ENCODE peak calls at places on chromosomes 11 and 22, in ten cellular contexts. R is HCEC 1CT; O is IMR-90; A is HEK293T; F is lung microvascular endothelial cell; J is right cardiac atrium; E is brain microvascular endothelial cell; C is hypothalamus; Q is activated naive CD8-positive, alpha-beta T cell treated with anti-CD3 and anti-CD28 coated beads for 36 hours; D is RWPE1. Y is an unnamed sample.

GRCh38 chr22:49147617-49148175 is 680.0 kb downstream of the BRD1 start:
- DNase-seq in R (no peak), O (no peak), A (no peak), F (no peak), J (no peak), E (no peak), C (no peak), Q (no peak), D (no peak), Y (no peak)

GRCh38 chr11:111635706-111636045 is 33.4 kb downstream of the SIK2 start:
- DNase-seq in R (peak), O (peak), A (no peak), F (no peak), J (peak), E (peak), C (no peak), Q (no peak), D (no peak), Y (no peak)

GRCh38 chr11:107731911-107732310 is 20.1 kb upstream of the SLN start:
- DNase-seq in R (no peak), O (no peak), A (no peak), F (no peak), J (no peak), E (no peak), C (no peak), Q (no peak), D (no peak), Y (no peak)

GRCh38 chr11:1876361-1877063 is 15.2 kb downstream of the PRR33 start:
- DNase-seq in R (peak), O (no peak), A (peak), F (peak), J (peak), E (peak), C (no peak), Q (peak), D (peak), Y (no peak)

GRCh38 chr11:77142091-77142975 is 14.3 kb downstream of the MYO7A start:
- DNase-seq in R (no peak), O (no peak), A (no peak), F (no peak), J (no peak), E (no peak), C (no peak), Q (peak), D (no peak), Y (no peak)

GRCh38 chr11:68306636-68307035 is 5.8 kb upstream of the LRP5 start:
- DNase-seq in R (no peak), O (no peak), A (no peak), F (no peak), J (no peak), E (no peak), C (no peak), Q (no peak), D (no peak), Y (no peak)

GRCh38 chr11:12754582-12755250 is 80.5 kb downstream of the TEAD1 start:
- DNase-seq in R (no peak), O (no peak), A (no peak), F (no peak), J (no peak), E (no peak), C (no peak), Q (no peak), D (peak), Y (no peak)

GRCh38 chr11:65445101-65445603 is 22.6 kb downstream of the NEAT1 start:
- DNase-seq in R (no peak), O (peak), A (no peak), F (peak), J (peak), E (peak), C (no peak), Q (no peak), D (no peak), Y (no peak)

GRCh38 chr11:44346983-44347382 is 37.0 kb upstream of the ALX4 start:
- DNase-seq in R (no peak), O (no peak), A (no peak), F (no peak), J (no peak), E (no peak), C (no peak), Q (no peak), D (no peak), Y (no peak)

GRCh38 chr11:63586451-63587166 is 23.4 kb upstream of the PLAAT2 start:
- DNase-seq in R (no peak), O (no peak), A (no peak), F (no peak), J (no peak), E (no peak), C (no peak), Q (no peak), D (no peak), Y (no peak)

GRCh38 chr11:113386866-113387265 is 713 bp upstream of the ANKK1 start:
- DNase-seq in R (no peak), O (no peak), A (no peak), F (no peak), J (no peak), E (no peak), C (no peak), Q (no peak), D (no peak), Y (no peak)

GRCh38 chr22:43270314-43270908 is 72.8 kb downstream of the SCUBE1 start:
- DNase-seq in R (no peak), O (no peak), A (peak), F (peak), J (no peak), E (no peak), C (no peak), Q (no peak), D (no peak), Y (no peak)

GRCh38 chr11:126282742-126283591 is at the start of gene TIRAP:
- DNase-seq in R (peak), O (peak), A (peak), F (peak), J (peak), E (peak), C (peak), Q (peak), D (peak), Y (no peak)

GRCh38 chr22:49209452-49210195 is 618.0 kb downstream of the BRD1 start:
- DNase-seq in R (no peak), O (no peak), A (no peak), F (no peak), J (no peak), E (no peak), C (no peak), Q (no peak), D (no peak), Y (no peak)

GRCh38 chr11:125062931-125063428 is at the start of gene SLC37A2:
- DNase-seq in R (peak), O (peak), A (peak), F (peak), J (peak), E (peak), C (peak), Q (peak), D (peak), Y (no peak)

GRCh38 chr22:36467042-36467810 is 14.2 kb downstream of the TXN2 start:
- DNase-seq in R (peak), O (peak), A (no peak), F (peak), J (peak), E (peak), C (no peak), Q (no peak), D (no peak), Y (no peak)

GRCh38 chr11:92762175-92762574 is 207.3 kb upstream of the MTNR1B start:
- DNase-seq in R (no peak), O (no peak), A (no peak), F (no peak), J (no peak), E (no peak), C (no peak), Q (no peak), D (no peak), Y (no peak)

GRCh38 chr11:82505384-82505783 is 228.3 kb downstream of the FAM181B start:
- DNase-seq in R (no peak), O (no peak), A (no peak), F (no peak), J (no peak), E (no peak), C (no peak), Q (no peak), D (no peak), Y (no peak)

GRCh38 chr22:39439170-39439569 is 17.6 kb upstream of the MGAT3 start:
- DNase-seq in R (peak), O (peak), A (no peak), F (peak), J (no peak), E (peak), C (no peak), Q (no peak), D (no peak), Y (no peak)

GRCh38 chr11:28679795-28680194 is 571.6 kb downstream of the METTL15 start:
- DNase-seq in R (peak), O (peak), A (no peak), F (no peak), J (no peak), E (peak), C (no peak), Q (no peak), D (no peak), Y (no peak)

GRCh38 chr22:45124176-45124857 is 39.4 kb upstream of the NUP50 start:
- DNase-seq in R (no peak), O (peak), A (no peak), F (no peak), J (no peak), E (no peak), C (no peak), Q (no peak), D (no peak), Y (no peak)

GRCh38 chr11:102603091-102603490 is 22.0 kb downstream of the MMP20 start:
- DNase-seq in R (no peak), O (peak), A (no peak), F (no peak), J (peak), E (peak), C (no peak), Q (no peak), D (no peak), Y (no peak)

GRCh38 chr22:44192098-44192810 is 11.5 kb downstream of the PARVG start:
- DNase-seq in R (no peak), O (no peak), A (peak), F (peak), J (peak), E (peak), C (no peak), Q (peak), D (peak), Y (no peak)

GRCh38 chr11:1825039-1825740 is 9.6 kb upstream of the SYT8 start:
- DNase-seq in R (no peak), O (no peak), A (peak), F (peak), J (peak), E (no peak), C (no peak), Q (no peak), D (no peak), Y (no peak)

GRCh38 chr11:111561801-111562325 is 21.3 kb downstream of the LAYN start:
- DNase-seq in R (peak), O (peak), A (no peak), F (peak), J (no peak), E (peak), C (no peak), Q (no peak), D (peak), Y (no peak)

GRCh38 chr22:37063436-37064420 is 12.2 kb downstream of the KCTD17 start:
- DNase-seq in R (no peak), O (no peak), A (no peak), F (no peak), J (peak), E (no peak), C (no peak), Q (no peak), D (no peak), Y (no peak)

GRCh38 chr11:65412271-65413076 is 10.1 kb upstream of the NEAT1 start:
- DNase-seq in R (no peak), O (no peak), A (no peak), F (no peak), J (peak), E (no peak), C (no peak), Q (no peak), D (no peak), Y (no peak)

GRCh38 chr11:131370090-131370751 is at the start of gene NTM:
- DNase-seq in R (no peak), O (peak), A (no peak), F (no peak), J (peak), E (no peak), C (peak), Q (no peak), D (no peak), Y (no peak)

GRCh38 chr22:29148036-29148435 is 57.7 kb upstream of the EMID1 start:
- DNase-seq in R (no peak), O (no peak), A (no peak), F (no peak), J (no peak), E (no peak), C (no peak), Q (no peak), D (no peak), Y (no peak)

GRCh38 chr22:33922268-33922667 is 2.0 kb upstream of the LARGE1 start:
- DNase-seq in R (no peak), O (peak), A (peak), F (no peak), J (peak), E (peak), C (peak), Q (peak), D (no peak), Y (no peak)

GRCh38 chr22:19177164-19178064 is 1.1 kb downstream of the SLC25A1 start:
- DNase-seq in R (no peak), O (no peak), A (no peak), F (no peak), J (no peak), E (no peak), C (no peak), Q (no peak), D (no peak), Y (no peak)

GRCh38 chr11:105829084-105829483 is 193.0 kb downstream of the MSANTD4 start:
- DNase-seq in R (no peak), O (no peak), A (no peak), F (no peak), J (no peak), E (no peak), C (no peak), Q (no peak), D (no peak), Y (no peak)

GRCh38 chr22:46613606-46613997 is 6.6 kb upstream of the GRAMD4 start:
- DNase-seq in R (no peak), O (no peak), A (no peak), F (peak), J (peak), E (no peak), C (no peak), Q (peak), D (no peak), Y (no peak)

GRCh38 chr11:121711900-121712424 is 259.2 kb upstream of the SORL1-AS1 start:
- DNase-seq in R (no peak), O (peak), A (no peak), F (no peak), J (no peak), E (peak), C (no peak), Q (no peak), D (no peak), Y (no peak)

GRCh38 chr22:26884921-26885320 is 227.5 kb downstream of the MIAT start:
- DNase-seq in R (no peak), O (no peak), A (no peak), F (no peak), J (peak), E (no peak), C (no peak), Q (no peak), D (no peak), Y (no peak)

GRCh38 chr11:72238040-72238450 is 5.9 kb downstream of the PHOX2A start:
- DNase-seq in R (peak), O (peak), A (peak), F (peak), J (peak), E (peak), C (no peak), Q (peak), D (no peak), Y (peak)

GRCh38 chr22:50338860-50339462 is 4.2 kb upstream of the PPP6R2 start:
- DNase-seq in R (no peak), O (no peak), A (no peak), F (no peak), J (no peak), E (no peak), C (no peak), Q (no peak), D (no peak), Y (no peak)

Y was measured in pulmonary artery endothelial cell.